ENCODE peak calls at places on chromosomes 3 and 15, in five cellular contexts. One of them, this sample, is unnamed.

GRCh38 chr15:73794501-73795133 is 41.5 kb upstream of the INSYN1 start:
- DNase-seq in astrocyte of the spinal cord: peak; percentile 27
- DNase-seq in hepatocyte: no peak
- DNase-seq in PC-3: peak; percentile 54
- DNase-seq in stomach: no peak
- DNase-seq in this sample: no peak

GRCh38 chr3:105466495-105467080 is 99.9 kb downstream of the ALCAM start:
- DNase-seq in astrocyte of the spinal cord: no peak
- DNase-seq in hepatocyte: no peak
- DNase-seq in PC-3: no peak
- DNase-seq in stomach: no peak
- DNase-seq in this sample: no peak

GRCh38 chr3:137808015-137808414 is 43.9 kb downstream of the SOX14 start:
- DNase-seq in astrocyte of the spinal cord: no peak
- DNase-seq in hepatocyte: no peak
- DNase-seq in PC-3: no peak
- DNase-seq in stomach: no peak
- DNase-seq in this sample: no peak

GRCh38 chr15:42544858-42545629 is 3.5 kb downstream of the LRRC57 start:
- DNase-seq in astrocyte of the spinal cord: no peak
- DNase-seq in hepatocyte: no peak
- DNase-seq in PC-3: no peak
- DNase-seq in stomach: no peak
- DNase-seq in this sample: no peak

GRCh38 chr15:67411491-67411890 is 109.4 kb upstream of the C15orf61 start:
- DNase-seq in astrocyte of the spinal cord: no peak
- DNase-seq in hepatocyte: no peak
- DNase-seq in PC-3: no peak
- DNase-seq in stomach: no peak
- DNase-seq in this sample: no peak

GRCh38 chr3:57100046-57100695 is 39.7 kb downstream of the SPATA12 start:
- DNase-seq in astrocyte of the spinal cord: peak; percentile 78
- DNase-seq in hepatocyte: peak; percentile 88
- DNase-seq in PC-3: peak; percentile 91
- DNase-seq in stomach: peak; percentile 71
- DNase-seq in this sample: peak; percentile 79

GRCh38 chr3:190012314-190012782 is 108.3 kb downstream of the P3H2 start:
- DNase-seq in astrocyte of the spinal cord: peak; percentile 81
- DNase-seq in hepatocyte: peak; percentile 57
- DNase-seq in PC-3: peak; percentile 86
- DNase-seq in stomach: no peak
- DNase-seq in this sample: peak; percentile 25

GRCh38 chr3:57007513-57008415 is 52.7 kb upstream of the SPATA12 start:
- DNase-seq in astrocyte of the spinal cord: peak; percentile 90
- DNase-seq in hepatocyte: peak; percentile 82
- DNase-seq in PC-3: peak; percentile 83
- DNase-seq in stomach: peak; percentile 56
- DNase-seq in this sample: peak; percentile 54

GRCh38 chr15:66737243-66738010 is 35.4 kb downstream of the SMAD6 start:
- DNase-seq in astrocyte of the spinal cord: no peak
- DNase-seq in hepatocyte: no peak
- DNase-seq in PC-3: no peak
- DNase-seq in stomach: no peak
- DNase-seq in this sample: no peak

GRCh38 chr15:66716668-66717025 is 14.6 kb downstream of the SMAD6 start:
- DNase-seq in astrocyte of the spinal cord: no peak
- DNase-seq in hepatocyte: no peak
- DNase-seq in PC-3: no peak
- DNase-seq in stomach: no peak
- DNase-seq in this sample: no peak

GRCh38 chr15:72345280-72345679 is 25.3 kb upstream of the CELF6 start:
- DNase-seq in astrocyte of the spinal cord: no peak
- DNase-seq in hepatocyte: no peak
- DNase-seq in PC-3: no peak
- DNase-seq in stomach: no peak
- DNase-seq in this sample: no peak

GRCh38 chr3:60935709-60936108 is 315.5 kb downstream of the FHIT start:
- DNase-seq in astrocyte of the spinal cord: peak; percentile 64
- DNase-seq in hepatocyte: no peak
- DNase-seq in PC-3: peak; percentile 91
- DNase-seq in stomach: no peak
- DNase-seq in this sample: no peak

GRCh38 chr3:4394048-4394447 is 73.0 kb downstream of the SUMF1 start:
- DNase-seq in astrocyte of the spinal cord: peak; percentile 65
- DNase-seq in hepatocyte: no peak
- DNase-seq in PC-3: no peak
- DNase-seq in stomach: no peak
- DNase-seq in this sample: no peak

GRCh38 chr3:179071569-179072397 is at the start of gene ZMAT3:
- DNase-seq in astrocyte of the spinal cord: peak; percentile 79
- DNase-seq in hepatocyte: peak; percentile 90
- DNase-seq in PC-3: peak; percentile 83
- DNase-seq in stomach: peak; percentile 87
- DNase-seq in this sample: peak; percentile 90

GRCh38 chr3:5057857-5058324 is 64.2 kb upstream of the ARL8B start:
- DNase-seq in astrocyte of the spinal cord: peak; percentile 87
- DNase-seq in hepatocyte: peak; percentile 89
- DNase-seq in PC-3: peak; percentile 95
- DNase-seq in stomach: peak; percentile 78
- DNase-seq in this sample: peak; percentile 74

GRCh38 chr3:129836381-129837056 is 57.0 kb downstream of the TMCC1 start:
- DNase-seq in astrocyte of the spinal cord: no peak
- DNase-seq in hepatocyte: no peak
- DNase-seq in PC-3: no peak
- DNase-seq in stomach: no peak
- DNase-seq in this sample: no peak

GRCh38 chr3:45567730-45568172 is 26.8 kb upstream of the LIMD1 start:
- DNase-seq in astrocyte of the spinal cord: no peak
- DNase-seq in hepatocyte: no peak
- DNase-seq in PC-3: no peak
- DNase-seq in stomach: no peak
- DNase-seq in this sample: no peak

GRCh38 chr3:101181801-101182200 is 138.6 kb downstream of the IMPG2 start:
- DNase-seq in astrocyte of the spinal cord: no peak
- DNase-seq in hepatocyte: no peak
- DNase-seq in PC-3: no peak
- DNase-seq in stomach: no peak
- DNase-seq in this sample: no peak

GRCh38 chr3:7876741-7877297 is 624.8 kb upstream of the LMCD1 start:
- DNase-seq in astrocyte of the spinal cord: peak; percentile 12
- DNase-seq in hepatocyte: no peak
- DNase-seq in PC-3: no peak
- DNase-seq in stomach: no peak
- DNase-seq in this sample: peak; percentile 2

GRCh38 chr3:136576279-136577009 is 175.7 kb downstream of the STAG1 start:
- DNase-seq in astrocyte of the spinal cord: no peak
- DNase-seq in hepatocyte: no peak
- DNase-seq in PC-3: no peak
- DNase-seq in stomach: no peak
- DNase-seq in this sample: no peak

GRCh38 chr3:18211116-18211515 is 214.0 kb downstream of the SATB1 start:
- DNase-seq in astrocyte of the spinal cord: peak; percentile 12
- DNase-seq in hepatocyte: no peak
- DNase-seq in PC-3: no peak
- DNase-seq in stomach: no peak
- DNase-seq in this sample: no peak

GRCh38 chr15:74776851-74777768 is 4.8 kb upstream of the CSK start:
- DNase-seq in astrocyte of the spinal cord: no peak
- DNase-seq in hepatocyte: no peak
- DNase-seq in PC-3: no peak
- DNase-seq in stomach: no peak
- DNase-seq in this sample: no peak

GRCh38 chr3:15175590-15175989 is 30.5 kb upstream of the CAPN7 start:
- DNase-seq in astrocyte of the spinal cord: no peak
- DNase-seq in hepatocyte: no peak
- DNase-seq in PC-3: no peak
- DNase-seq in stomach: no peak
- DNase-seq in this sample: no peak

GRCh38 chr3:170689218-170689874 is 103.5 kb upstream of the SLC7A14 start:
- DNase-seq in astrocyte of the spinal cord: peak; percentile 67
- DNase-seq in hepatocyte: peak; percentile 20
- DNase-seq in PC-3: peak; percentile 92
- DNase-seq in stomach: no peak
- DNase-seq in this sample: peak; percentile 44

GRCh38 chr15:64452988-64453688 is 7.2 kb upstream of the ZNF609 start:
- DNase-seq in astrocyte of the spinal cord: peak; percentile 41
- DNase-seq in hepatocyte: no peak
- DNase-seq in PC-3: no peak
- DNase-seq in stomach: peak; percentile 76
- DNase-seq in this sample: no peak

GRCh38 chr3:98012974-98013373 is 22.1 kb downstream of the GABRR3 start:
- DNase-seq in astrocyte of the spinal cord: no peak
- DNase-seq in hepatocyte: no peak
- DNase-seq in PC-3: no peak
- DNase-seq in stomach: no peak
- DNase-seq in this sample: no peak

GRCh38 chr15:57217716-57218598 is 158.3 kb upstream of the CGNL1 start:
- DNase-seq in astrocyte of the spinal cord: peak; percentile 74
- DNase-seq in hepatocyte: no peak
- DNase-seq in PC-3: no peak
- DNase-seq in stomach: no peak
- DNase-seq in this sample: no peak

GRCh38 chr15:62914461-62915079 is 128.0 kb upstream of the TPM1 start:
- DNase-seq in astrocyte of the spinal cord: no peak
- DNase-seq in hepatocyte: no peak
- DNase-seq in PC-3: no peak
- DNase-seq in stomach: no peak
- DNase-seq in this sample: no peak

GRCh38 chr3:38250198-38250597 is 15.4 kb upstream of the SLC22A13 start:
- DNase-seq in astrocyte of the spinal cord: no peak
- DNase-seq in hepatocyte: no peak
- DNase-seq in PC-3: no peak
- DNase-seq in stomach: no peak
- DNase-seq in this sample: no peak

GRCh38 chr3:38251197-38251596 is 14.4 kb upstream of the SLC22A13 start:
- DNase-seq in astrocyte of the spinal cord: no peak
- DNase-seq in hepatocyte: no peak
- DNase-seq in PC-3: no peak
- DNase-seq in stomach: no peak
- DNase-seq in this sample: no peak

GRCh38 chr3:38255627-38256026 is 10.0 kb upstream of the SLC22A13 start:
- DNase-seq in astrocyte of the spinal cord: no peak
- DNase-seq in hepatocyte: no peak
- DNase-seq in PC-3: no peak
- DNase-seq in stomach: no peak
- DNase-seq in this sample: no peak

GRCh38 chr3:38254872-38255271 is 10.7 kb upstream of the SLC22A13 start:
- DNase-seq in astrocyte of the spinal cord: no peak
- DNase-seq in hepatocyte: no peak
- DNase-seq in PC-3: no peak
- DNase-seq in stomach: no peak
- DNase-seq in this sample: no peak

DNA sequence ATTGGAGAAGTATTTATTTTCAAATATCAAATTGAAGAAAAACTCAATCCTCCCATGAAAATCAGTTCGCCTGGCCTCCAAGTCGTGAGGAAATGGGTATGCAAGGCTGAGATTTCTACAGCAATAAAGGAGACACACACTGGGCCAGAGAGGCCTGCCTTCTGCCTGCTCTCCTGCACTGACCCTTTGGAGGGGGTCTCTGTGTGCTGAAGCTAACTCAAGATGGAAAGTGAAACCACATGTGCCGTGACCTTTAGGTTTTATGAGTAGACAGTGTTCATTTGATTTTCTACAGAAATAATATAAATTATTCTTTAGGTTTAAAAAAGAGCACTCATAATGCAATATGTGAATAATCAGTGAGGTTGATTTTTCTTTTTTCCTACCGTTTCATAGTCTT is 11.9 kb upstream of the SLC22A13 start:
- DNase-seq in astrocyte of the spinal cord: no peak
- DNase-seq in hepatocyte: no peak
- DNase-seq in PC-3: no peak
- DNase-seq in stomach: no peak
- DNase-seq in this sample: no peak
- TF ChIP-seq CTCF in astrocyte of the spinal cord: no peak
- TF ChIP-seq CTCF in hepatocyte: no peak
- TF ChIP-seq CTCF in PC-3: no peak
- TF ChIP-seq CTCF in stomach: no peak
- TF ChIP-seq CTCF in this sample: no peak

DNA sequence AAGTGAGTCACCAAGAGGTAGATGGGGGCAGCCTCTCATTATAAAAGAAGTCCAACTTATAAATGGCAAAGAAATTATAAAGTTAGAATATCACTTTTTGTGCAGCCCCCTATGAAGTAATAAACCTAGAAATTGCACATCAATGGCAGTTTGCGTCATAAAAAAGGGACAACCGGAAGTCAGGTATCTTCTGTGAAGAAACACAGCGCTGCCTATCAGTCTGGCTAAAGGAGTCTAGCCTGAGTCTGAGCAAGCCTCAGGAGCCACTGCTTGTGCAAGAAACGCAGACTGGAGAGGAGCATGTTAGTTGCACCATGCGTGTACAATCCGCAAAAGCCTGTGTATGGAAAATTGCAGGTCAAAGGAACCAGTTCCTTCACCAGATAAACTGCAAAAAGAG is 178.4 kb downstream of the ARRDC4 start:
- DNase-seq in astrocyte of the spinal cord: no peak
- DNase-seq in hepatocyte: no peak
- DNase-seq in PC-3: no peak
- DNase-seq in stomach: no peak
- DNase-seq in this sample: no peak
- TF ChIP-seq CTCF in astrocyte of the spinal cord: no peak
- TF ChIP-seq CTCF in hepatocyte: no peak
- TF ChIP-seq CTCF in PC-3: no peak
- TF ChIP-seq CTCF in stomach: no peak
- TF ChIP-seq CTCF in this sample: no peak

DNA sequence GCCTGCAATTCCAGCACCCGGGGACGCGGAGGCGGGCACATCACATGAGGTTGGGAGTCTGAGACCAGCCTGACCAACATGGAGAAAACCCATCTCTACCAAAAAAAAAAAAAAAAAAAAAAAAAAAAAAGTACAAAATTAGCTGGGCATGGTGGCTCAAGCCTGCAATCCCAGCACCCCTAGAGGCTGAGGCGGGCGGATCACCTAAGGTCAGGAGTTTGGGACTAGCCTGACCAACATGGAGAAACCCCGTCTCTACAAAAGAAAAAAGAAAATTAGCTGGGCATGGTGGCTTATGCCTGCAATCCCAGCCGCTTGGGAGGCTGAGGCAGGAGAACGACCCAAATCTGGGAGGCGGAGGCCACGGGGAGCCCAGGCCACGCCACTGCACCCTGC is 7.5 kb upstream of the FAN1 start:
- DNase-seq in astrocyte of the spinal cord: no peak
- DNase-seq in hepatocyte: no peak
- DNase-seq in PC-3: no peak
- DNase-seq in stomach: no peak
- DNase-seq in this sample: no peak
- TF ChIP-seq CTCF in astrocyte of the spinal cord: no peak
- TF ChIP-seq CTCF in hepatocyte: no peak
- TF ChIP-seq CTCF in PC-3: no peak
- TF ChIP-seq CTCF in stomach: no peak
- TF ChIP-seq CTCF in this sample: no peak

DNA sequence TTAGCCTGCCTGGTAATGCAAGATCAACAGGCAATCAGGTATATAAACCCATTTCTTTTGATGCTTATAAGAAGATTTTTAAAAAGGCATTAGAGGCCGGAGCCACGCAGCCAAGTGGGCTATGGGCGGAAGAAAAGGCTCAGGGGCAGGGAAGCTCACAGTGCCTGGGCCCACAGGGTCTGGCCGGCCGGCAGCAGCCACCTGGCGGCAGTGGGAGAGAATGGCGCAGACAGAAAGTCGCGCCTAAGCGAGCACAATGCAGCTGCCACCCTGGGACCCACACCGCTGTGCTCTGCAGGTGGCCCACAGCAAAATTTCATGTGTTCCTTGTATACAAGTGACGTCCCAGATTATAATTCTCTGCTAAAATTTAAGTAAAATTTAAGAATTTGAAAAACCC is 448.6 kb upstream of the RASGRP1 start:
- DNase-seq in astrocyte of the spinal cord: no peak
- DNase-seq in hepatocyte: no peak
- DNase-seq in PC-3: no peak
- DNase-seq in stomach: no peak
- DNase-seq in this sample: no peak
- TF ChIP-seq CTCF in astrocyte of the spinal cord: no peak
- TF ChIP-seq CTCF in hepatocyte: no peak
- TF ChIP-seq CTCF in PC-3: no peak
- TF ChIP-seq CTCF in stomach: no peak
- TF ChIP-seq CTCF in this sample: no peak

This sample was measured in Calu3.